ENCODE peak calls at places on chromosomes 4 and X, in eight cellular contexts. One of them, this sample, is unnamed.
A peak's percentile ranks its signal among the peaks of the same experiment; 100 is the strongest.

GRCh38 chrX:2177541-2177940 is 323.2 kb downstream of the DHRSX start:
- DNase-seq in MG63: no peak
- DNase-seq in stomach: no peak
- DNase-seq in neural progenitor cell: no peak
- DNase-seq in left ventricle myocardium inferior: no peak
- DNase-seq in PC-3: no peak
- DNase-seq in CD4-positive, alpha-beta memory T cell: no peak
- DNase-seq in kidney: no peak
- DNase-seq in this sample: no peak

GRCh38 chr4:38869511-38869910 is 1.9 kb downstream of the FAM114A1 start:
- DNase-seq in MG63: no peak
- DNase-seq in stomach: no peak
- DNase-seq in neural progenitor cell: no peak
- DNase-seq in left ventricle myocardium inferior: no peak
- DNase-seq in PC-3: no peak
- DNase-seq in CD4-positive, alpha-beta memory T cell: no peak
- DNase-seq in kidney: no peak
- DNase-seq in this sample: no peak

GRCh38 chr4:21209854-21210253 is 509.6 kb downstream of the PACRGL start:
- DNase-seq in MG63: no peak
- DNase-seq in stomach: no peak
- DNase-seq in neural progenitor cell: no peak
- DNase-seq in left ventricle myocardium inferior: no peak
- DNase-seq in PC-3: no peak
- DNase-seq in CD4-positive, alpha-beta memory T cell: no peak
- DNase-seq in kidney: no peak
- DNase-seq in this sample: no peak

GRCh38 chrX:19448077-19448476 is 67.2 kb downstream of the MAP3K15 start:
- DNase-seq in MG63: no peak
- DNase-seq in stomach: no peak
- DNase-seq in neural progenitor cell: no peak
- DNase-seq in left ventricle myocardium inferior: no peak
- DNase-seq in PC-3: no peak
- DNase-seq in CD4-positive, alpha-beta memory T cell: no peak
- DNase-seq in kidney: no peak
- DNase-seq in this sample: no peak

GRCh38 chr4:144557404-144557803 is 88.6 kb upstream of the HHIP start:
- DNase-seq in MG63: no peak
- DNase-seq in stomach: no peak
- DNase-seq in neural progenitor cell: no peak
- DNase-seq in left ventricle myocardium inferior: no peak
- DNase-seq in PC-3: peak; percentile 30
- DNase-seq in CD4-positive, alpha-beta memory T cell: no peak
- DNase-seq in kidney: no peak
- DNase-seq in this sample: no peak

GRCh38 chr4:54840430-54840829 is 182.7 kb downstream of the KIT start:
- DNase-seq in MG63: no peak
- DNase-seq in stomach: no peak
- DNase-seq in neural progenitor cell: no peak
- DNase-seq in left ventricle myocardium inferior: no peak
- DNase-seq in PC-3: no peak
- DNase-seq in CD4-positive, alpha-beta memory T cell: no peak
- DNase-seq in kidney: no peak
- DNase-seq in this sample: no peak

GRCh38 chr4:41572414-41572986 is 34.5 kb downstream of the LIMCH1 start:
- DNase-seq in MG63: no peak
- DNase-seq in stomach: no peak
- DNase-seq in neural progenitor cell: no peak
- DNase-seq in left ventricle myocardium inferior: no peak
- DNase-seq in PC-3: no peak
- DNase-seq in CD4-positive, alpha-beta memory T cell: no peak
- DNase-seq in kidney: no peak
- DNase-seq in this sample: no peak

GRCh38 chrX:17022205-17022604 is 75.7 kb downstream of the REPS2 start:
- DNase-seq in MG63: no peak
- DNase-seq in stomach: no peak
- DNase-seq in neural progenitor cell: no peak
- DNase-seq in left ventricle myocardium inferior: no peak
- DNase-seq in PC-3: no peak
- DNase-seq in CD4-positive, alpha-beta memory T cell: no peak
- DNase-seq in kidney: no peak
- DNase-seq in this sample: no peak

GRCh38 chrX:120549483-120550452 is 11.0 kb downstream of the CUL4B start:
- DNase-seq in MG63: peak; percentile 71
- DNase-seq in stomach: no peak
- DNase-seq in neural progenitor cell: no peak
- DNase-seq in left ventricle myocardium inferior: no peak
- DNase-seq in PC-3: peak; percentile 88
- DNase-seq in CD4-positive, alpha-beta memory T cell: no peak
- DNase-seq in kidney: no peak
- DNase-seq in this sample: no peak

GRCh38 chrX:9310596-9310995 is 154.3 kb upstream of the TBL1X start:
- DNase-seq in MG63: peak; percentile 40
- DNase-seq in stomach: no peak
- DNase-seq in neural progenitor cell: no peak
- DNase-seq in left ventricle myocardium inferior: no peak
- DNase-seq in PC-3: peak; percentile 63
- DNase-seq in CD4-positive, alpha-beta memory T cell: no peak
- DNase-seq in kidney: no peak
- DNase-seq in this sample: no peak

GRCh38 chr4:121270384-121270783 is 106.3 kb upstream of the TNIP3 start:
- DNase-seq in MG63: no peak
- DNase-seq in stomach: no peak
- DNase-seq in neural progenitor cell: no peak
- DNase-seq in left ventricle myocardium inferior: no peak
- DNase-seq in PC-3: no peak
- DNase-seq in CD4-positive, alpha-beta memory T cell: no peak
- DNase-seq in kidney: no peak
- DNase-seq in this sample: no peak

GRCh38 chr4:13865871-13866669 is 238.5 kb upstream of the BOD1L1 start:
- DNase-seq in MG63: peak; percentile 9
- DNase-seq in stomach: no peak
- DNase-seq in neural progenitor cell: no peak
- DNase-seq in left ventricle myocardium inferior: no peak
- DNase-seq in PC-3: peak; percentile 63
- DNase-seq in CD4-positive, alpha-beta memory T cell: no peak
- DNase-seq in kidney: no peak
- DNase-seq in this sample: no peak

GRCh38 chr4:13872145-13872544 is 244.6 kb upstream of the BOD1L1 start:
- DNase-seq in MG63: no peak
- DNase-seq in stomach: no peak
- DNase-seq in neural progenitor cell: no peak
- DNase-seq in left ventricle myocardium inferior: no peak
- DNase-seq in PC-3: no peak
- DNase-seq in CD4-positive, alpha-beta memory T cell: no peak
- DNase-seq in kidney: no peak
- DNase-seq in this sample: no peak

DNA sequence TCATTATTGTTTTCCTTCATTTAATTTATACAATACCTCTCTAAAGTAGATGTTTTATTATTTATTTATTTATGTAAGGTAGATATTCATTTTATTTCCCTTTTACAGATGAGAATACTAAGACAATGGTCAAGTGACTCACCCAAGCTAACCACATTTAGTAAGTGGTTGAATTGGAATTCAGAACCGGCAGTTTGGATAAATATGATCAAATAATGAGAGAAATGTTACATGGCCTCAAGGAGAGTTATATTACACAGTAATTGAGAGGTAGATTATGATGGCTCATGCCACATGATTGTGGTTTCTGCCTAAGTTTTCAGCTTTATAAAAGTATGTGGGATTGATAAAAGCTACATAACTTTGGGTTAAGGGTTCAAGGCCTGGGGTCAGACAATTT is 239.4 kb upstream of the BOD1L1 start:
- DNase-seq in MG63: no peak
- DNase-seq in stomach: no peak
- DNase-seq in neural progenitor cell: no peak
- DNase-seq in left ventricle myocardium inferior: no peak
- DNase-seq in PC-3: peak; percentile 24
- DNase-seq in CD4-positive, alpha-beta memory T cell: no peak
- DNase-seq in kidney: no peak
- DNase-seq in this sample: no peak
- H3K9me3 ChIP-seq in MG63: no peaks in the 10 kb centered on the region
- H3K9me3 ChIP-seq in stomach: peaks cover 11% of the 10 kb centered on the region
- H3K9me3 ChIP-seq in neural progenitor cell: no peaks in the 10 kb centered on the region
- H3K9me3 ChIP-seq in left ventricle myocardium inferior: peaks cover 6% of the 10 kb centered on the region
- H3K9me3 ChIP-seq in PC-3: peaks cover 7% of the 10 kb centered on the region
- H3K9me3 ChIP-seq in CD4-positive, alpha-beta memory T cell: no peaks in the 10 kb centered on the region
- H3K9me3 ChIP-seq in kidney: peaks cover 5% of the 10 kb centered on the region
- H3K9me3 ChIP-seq in this sample: peaks cover 10% of the 10 kb centered on the region

GRCh38 chr4:88357262-88357661 is 21.4 kb upstream of the HERC6 start:
- DNase-seq in MG63: no peak
- DNase-seq in stomach: no peak
- DNase-seq in neural progenitor cell: no peak
- DNase-seq in left ventricle myocardium inferior: no peak
- DNase-seq in PC-3: no peak
- DNase-seq in CD4-positive, alpha-beta memory T cell: no peak
- DNase-seq in kidney: no peak
- DNase-seq in this sample: no peak
- H3K9me3 ChIP-seq in MG63: no peaks in the 10 kb centered on the region
- H3K9me3 ChIP-seq in stomach: peaks cover 6% of the 10 kb centered on the region
- H3K9me3 ChIP-seq in neural progenitor cell: peaks cover 3% of the 10 kb centered on the region
- H3K9me3 ChIP-seq in left ventricle myocardium inferior: peaks cover 8% of the 10 kb centered on the region
- H3K9me3 ChIP-seq in PC-3: no peaks in the 10 kb centered on the region
- H3K9me3 ChIP-seq in CD4-positive, alpha-beta memory T cell: no peaks in the 10 kb centered on the region
- H3K9me3 ChIP-seq in kidney: no peaks in the 10 kb centered on the region
- H3K9me3 ChIP-seq in this sample: peaks cover 39% of the 10 kb centered on the region

GRCh38 chrX:54808109-54808604 is 612 bp downstream of the MAGED2 start:
- DNase-seq in MG63: peak; percentile 49
- DNase-seq in stomach: peak; percentile 58
- DNase-seq in neural progenitor cell: peak; percentile 88
- DNase-seq in left ventricle myocardium inferior: peak; percentile 76
- DNase-seq in PC-3: no peak
- DNase-seq in CD4-positive, alpha-beta memory T cell: no peak
- DNase-seq in kidney: peak; percentile 90
- DNase-seq in this sample: peak; percentile 52

GRCh38 chrX:54811301-54811885 is 3.8 kb downstream of the MAGED2 start:
- DNase-seq in MG63: no peak
- DNase-seq in stomach: no peak
- DNase-seq in neural progenitor cell: no peak
- DNase-seq in left ventricle myocardium inferior: no peak
- DNase-seq in PC-3: no peak
- DNase-seq in CD4-positive, alpha-beta memory T cell: no peak
- DNase-seq in kidney: no peak
- DNase-seq in this sample: no peak

GRCh38 chrX:54810532-54810931 is 3.0 kb downstream of the MAGED2 start:
- DNase-seq in MG63: no peak
- DNase-seq in stomach: no peak
- DNase-seq in neural progenitor cell: no peak
- DNase-seq in left ventricle myocardium inferior: no peak
- DNase-seq in PC-3: no peak
- DNase-seq in CD4-positive, alpha-beta memory T cell: no peak
- DNase-seq in kidney: no peak
- DNase-seq in this sample: no peak

GRCh38 chrX:54808605-54809483 is 1.3 kb downstream of the MAGED2 start:
- DNase-seq in MG63: peak; percentile 86
- DNase-seq in stomach: peak; percentile 93
- DNase-seq in neural progenitor cell: peak; percentile 97
- DNase-seq in left ventricle myocardium inferior: peak; percentile 90
- DNase-seq in PC-3: peak; percentile 96
- DNase-seq in CD4-positive, alpha-beta memory T cell: peak; percentile 85
- DNase-seq in kidney: peak; percentile 97
- DNase-seq in this sample: peak; percentile 97

DNA sequence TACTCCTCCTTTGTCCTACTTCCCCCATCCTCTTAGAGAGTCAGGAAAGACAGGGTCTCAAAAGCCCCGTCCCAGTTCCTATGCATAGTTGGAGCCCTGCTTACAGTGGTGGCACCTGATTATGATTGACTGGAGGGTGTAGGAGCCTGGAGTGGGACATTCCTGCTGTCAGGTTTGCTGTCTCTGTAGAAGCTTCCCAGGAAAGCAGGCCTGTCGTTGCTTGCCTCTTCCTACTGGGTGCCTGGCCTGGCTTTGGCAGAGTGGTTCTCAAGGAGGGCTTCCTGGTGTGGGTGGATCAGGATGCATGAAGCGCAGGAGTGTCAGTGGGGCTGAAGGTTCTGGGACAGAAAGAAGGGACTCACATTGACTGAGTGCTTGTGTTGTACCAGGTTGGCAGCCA is 4.8 kb downstream of the MAGED2 start:
- DNase-seq in MG63: no peak
- DNase-seq in stomach: no peak
- DNase-seq in neural progenitor cell: no peak
- DNase-seq in left ventricle myocardium inferior: no peak
- DNase-seq in PC-3: no peak
- DNase-seq in CD4-positive, alpha-beta memory T cell: no peak
- DNase-seq in kidney: no peak
- DNase-seq in this sample: no peak
- H3K9me3 ChIP-seq in MG63: no peaks in the 10 kb centered on the region
- H3K9me3 ChIP-seq in stomach: no peaks in the 10 kb centered on the region
- H3K9me3 ChIP-seq in neural progenitor cell: no peaks in the 10 kb centered on the region
- H3K9me3 ChIP-seq in left ventricle myocardium inferior: no peaks in the 10 kb centered on the region
- H3K9me3 ChIP-seq in PC-3: no peaks in the 10 kb centered on the region
- H3K9me3 ChIP-seq in CD4-positive, alpha-beta memory T cell: no peaks in the 10 kb centered on the region
- H3K9me3 ChIP-seq in kidney: no peaks in the 10 kb centered on the region
- H3K9me3 ChIP-seq in this sample: no peaks in the 10 kb centered on the region

GRCh38 chr4:68076194-68076593 is 53.5 kb downstream of the TMPRSS11F start:
- DNase-seq in MG63: no peak
- DNase-seq in stomach: no peak
- DNase-seq in neural progenitor cell: no peak
- DNase-seq in left ventricle myocardium inferior: no peak
- DNase-seq in PC-3: peak; percentile 43
- DNase-seq in CD4-positive, alpha-beta memory T cell: no peak
- DNase-seq in kidney: no peak
- DNase-seq in this sample: no peak

GRCh38 chr4:68079918-68080317 is 49.8 kb downstream of the TMPRSS11F start:
- DNase-seq in MG63: no peak
- DNase-seq in stomach: no peak
- DNase-seq in neural progenitor cell: no peak
- DNase-seq in left ventricle myocardium inferior: no peak
- DNase-seq in PC-3: peak; percentile 25
- DNase-seq in CD4-positive, alpha-beta memory T cell: no peak
- DNase-seq in kidney: no peak
- DNase-seq in this sample: no peak

GRCh38 chr4:68074397-68074796 is 55.3 kb downstream of the TMPRSS11F start:
- DNase-seq in MG63: no peak
- DNase-seq in stomach: no peak
- DNase-seq in neural progenitor cell: no peak
- DNase-seq in left ventricle myocardium inferior: no peak
- DNase-seq in PC-3: no peak
- DNase-seq in CD4-positive, alpha-beta memory T cell: no peak
- DNase-seq in kidney: no peak
- DNase-seq in this sample: no peak

GRCh38 chr4:68077737-68078136 is 51.9 kb downstream of the TMPRSS11F start:
- DNase-seq in MG63: no peak
- DNase-seq in stomach: no peak
- DNase-seq in neural progenitor cell: no peak
- DNase-seq in left ventricle myocardium inferior: no peak
- DNase-seq in PC-3: no peak
- DNase-seq in CD4-positive, alpha-beta memory T cell: no peak
- DNase-seq in kidney: no peak
- DNase-seq in this sample: no peak

DNA sequence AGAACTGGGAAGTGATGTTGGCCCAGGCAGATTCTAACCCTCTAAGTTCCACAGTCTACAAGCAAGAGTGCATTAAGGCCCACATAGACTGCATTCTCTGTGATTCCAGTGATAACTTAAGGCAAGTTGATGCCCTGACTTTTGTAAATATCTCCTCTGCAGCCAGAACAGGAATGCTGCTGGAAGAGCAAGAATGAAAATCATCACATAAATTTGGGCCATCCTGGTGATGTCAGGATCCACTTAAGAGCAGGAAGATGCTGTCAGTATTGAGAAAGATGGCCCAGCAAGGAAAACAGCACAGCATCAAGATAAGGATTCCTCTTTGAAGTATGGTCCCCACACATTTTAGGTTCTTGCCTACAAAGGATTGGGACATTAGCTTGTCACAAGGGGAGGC is 52.4 kb downstream of the TMPRSS11F start:
- DNase-seq in MG63: no peak
- DNase-seq in stomach: no peak
- DNase-seq in neural progenitor cell: no peak
- DNase-seq in left ventricle myocardium inferior: no peak
- DNase-seq in PC-3: no peak
- DNase-seq in CD4-positive, alpha-beta memory T cell: no peak
- DNase-seq in kidney: no peak
- DNase-seq in this sample: no peak
- H3K9me3 ChIP-seq in MG63: no peaks in the 10 kb centered on the region
- H3K9me3 ChIP-seq in stomach: no peaks in the 10 kb centered on the region
- H3K9me3 ChIP-seq in neural progenitor cell: no peaks in the 10 kb centered on the region
- H3K9me3 ChIP-seq in left ventricle myocardium inferior: peaks cover 4% of the 10 kb centered on the region
- H3K9me3 ChIP-seq in PC-3: no peaks in the 10 kb centered on the region
- H3K9me3 ChIP-seq in CD4-positive, alpha-beta memory T cell: no peaks in the 10 kb centered on the region
- H3K9me3 ChIP-seq in kidney: no peaks in the 10 kb centered on the region
- H3K9me3 ChIP-seq in this sample: no peaks in the 10 kb centered on the region

This sample was measured in NT2/D1.